ENCODE peak calls at places on chromosomes 11 and 22, in nine cellular contexts. C, W, X, K, E, Q, L, R and J are unnamed samples.

GRCh38 chr11:23021287-23021863 is 161.1 kb upstream of the CCDC179 start:
- DNase-seq in E (peak; percentile 6), Q (peak; percentile 35), C (peak; percentile 34), R (peak; percentile 8), L (no peak), K (no peak), W (peak; percentile 26), X (no peak), J (no peak)

GRCh38 chr11:44870615-44871176 is 80.0 kb downstream of the TP53I11 start:
- DNase-seq in Q (no peak), W (no peak), C (no peak), R (no peak), E (no peak), L (no peak), K (no peak), X (no peak), J (no peak)

GRCh38 chr11:98423933-98424332 is 596.8 kb upstream of the CNTN5 start:
- DNase-seq in W (no peak), K (no peak), L (no peak), C (no peak), R (no peak), E (no peak), Q (no peak), X (no peak), J (no peak)

GRCh38 chr11:62124186-62125113 is 639 bp downstream of the INCENP start:
- DNase-seq in C (no peak), L (peak; percentile 37), K (no peak), W (peak; percentile 67), Q (peak; percentile 41), E (no peak), R (peak; percentile 25), X (peak; percentile 40), J (no peak)

GRCh38 chr11:79400717-79401330 is 40.0 kb downstream of the TENM4 start:
- DNase-seq in X (no peak), K (no peak), W (peak; percentile 10), L (no peak), R (peak; percentile 22), E (no peak), Q (peak; percentile 24), C (peak; percentile 48), J (no peak)

GRCh38 chr11:60908803-60909202 is 2.4 kb upstream of the PRPF19 start:
- DNase-seq in W (no peak), E (no peak), L (no peak), X (no peak), Q (no peak), K (no peak), C (no peak), R (no peak), J (no peak)

GRCh38 chr11:130439160-130439519 is 9.3 kb upstream of the ADAMTS15 start:
- DNase-seq in E (no peak), Q (no peak), L (no peak), X (no peak), K (no peak), W (no peak), C (no peak), R (no peak), J (no peak)

GRCh38 chr11:61075891-61076290 is 26.4 kb upstream of the CD5 start:
- DNase-seq in R (no peak), L (no peak), W (no peak), K (peak; percentile 54), X (peak; percentile 30), E (peak; percentile 14), Q (no peak), C (peak; percentile 71), J (no peak)

GRCh38 chr22:42990131-42990838 is 24.7 kb downstream of the PACSIN2 start:
- DNase-seq in K (no peak), L (no peak), Q (no peak), W (no peak), E (no peak), C (no peak), R (peak; percentile 73), X (no peak), J (no peak)

GRCh38 chr11:92245700-92246270 is 21.2 kb downstream of the FAT3 start:
- DNase-seq in C (no peak), K (no peak), L (no peak), W (no peak), X (no peak), R (no peak), E (no peak), Q (no peak), J (no peak)

GRCh38 chr11:19646921-19647320 is 65.7 kb upstream of the NAV2 start:
- DNase-seq in X (peak; percentile 57), Q (no peak), K (no peak), L (no peak), R (no peak), W (no peak), E (peak; percentile 48), C (no peak), J (no peak)

GRCh38 chr22:41092847-41093371 is 517 bp downstream of the EP300 start:
- DNase-seq in L (peak; percentile 29), K (no peak), C (peak; percentile 41), W (peak; percentile 9), Q (peak; percentile 42), R (peak; percentile 22), X (no peak), E (peak; percentile 23), J (peak; percentile 87)

GRCh38 chr11:75554258-75555022 is 7.6 kb upstream of the SERPINH1 start:
- DNase-seq in K (peak; percentile 99), C (peak; percentile 67), E (peak; percentile 76), R (no peak), X (peak; percentile 65), L (peak; percentile 95), Q (peak; percentile 36), W (peak; percentile 81), J (no peak)

DNA sequence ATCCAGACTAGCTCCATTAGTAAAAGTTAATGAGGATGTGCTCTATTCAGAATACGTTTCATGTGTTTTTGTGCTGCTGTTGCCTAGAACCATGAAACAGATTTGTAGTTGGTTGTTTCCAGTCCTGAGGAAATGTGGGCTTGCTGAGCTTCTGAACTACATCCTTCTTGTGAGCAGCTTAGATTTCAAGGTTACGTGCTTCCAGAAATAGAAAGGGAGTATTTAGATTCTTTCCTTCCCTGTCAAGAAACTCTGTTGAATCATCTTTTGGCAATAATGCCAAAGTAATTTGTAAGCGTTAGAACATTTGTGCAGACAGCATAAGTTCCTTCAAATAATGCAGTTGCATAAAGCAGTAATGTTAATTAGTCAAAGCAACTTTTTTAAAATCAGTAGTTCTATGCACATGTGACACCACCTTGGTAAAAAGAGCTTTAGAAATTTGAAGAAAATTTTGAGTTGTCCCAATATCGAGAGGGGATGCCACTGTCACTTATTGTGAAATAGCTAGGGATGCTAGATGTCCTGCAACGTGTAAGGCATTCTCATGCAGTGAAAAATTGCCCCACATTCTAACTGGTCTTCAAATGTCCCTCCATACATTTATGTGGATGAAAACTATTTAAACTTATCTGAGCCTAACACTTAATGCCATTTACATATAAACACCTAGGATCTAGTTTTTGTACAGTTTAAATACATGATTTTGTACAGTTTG is 169.6 kb downstream of the ETS1 start:
- DNase-seq in X (no peak), K (no peak), C (no peak), R (no peak), W (no peak), E (no peak), Q (no peak), L (no peak), J (no peak)
- TF ChIP-seq POLR2A in X (no peak), K (no peak), C (no peak), R (no peak), W (no peak), E (no peak), Q (no peak), L (no peak), J (no peak)

DNA sequence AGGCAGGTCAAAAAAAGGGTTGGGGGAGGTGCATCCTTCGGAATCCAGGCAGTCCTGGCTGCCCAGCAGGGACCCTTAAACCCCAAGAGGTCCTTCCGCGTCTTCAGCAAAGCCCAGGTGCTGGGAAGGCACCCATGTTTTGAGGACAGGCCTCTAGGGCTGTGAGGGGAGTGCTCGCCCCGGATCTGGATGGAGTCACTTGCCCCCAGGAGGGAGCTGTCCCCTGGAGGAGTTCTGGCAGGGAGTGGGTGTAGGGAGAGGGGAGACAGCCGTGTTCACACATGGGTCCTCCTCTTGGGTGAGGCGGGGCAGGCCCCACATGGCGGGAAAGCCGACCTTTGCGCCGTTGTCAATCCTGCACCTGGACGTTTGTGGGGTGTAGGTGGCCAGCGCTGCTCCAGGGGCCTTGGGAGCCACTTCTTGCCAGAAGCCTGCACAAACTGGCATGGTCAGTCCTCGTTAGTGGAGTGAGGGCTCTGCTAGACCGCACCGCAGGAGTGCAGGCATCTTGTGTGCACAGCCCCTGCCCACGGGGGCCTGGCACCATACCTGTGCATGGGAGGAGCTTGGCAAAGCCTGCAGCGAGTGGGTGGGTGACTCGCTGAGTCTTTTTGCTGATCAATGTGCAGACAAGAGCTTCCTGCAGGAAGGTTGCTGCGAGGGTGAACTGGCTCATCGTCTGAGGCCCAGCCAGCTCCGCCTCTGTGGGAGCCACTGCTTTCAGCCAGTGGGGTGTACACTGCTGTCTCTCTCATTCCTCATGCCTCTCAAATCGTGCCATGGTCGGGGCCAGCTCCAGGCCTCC is 16.0 kb downstream of the PPIL2 start:
- DNase-seq in X (no peak), Q (peak; percentile 18), R (no peak), C (no peak), K (no peak), E (no peak), W (no peak), L (no peak), J (no peak)
- TF ChIP-seq POLR2A in X (no peak), Q (no peak), R (no peak), C (no peak), K (no peak), E (no peak), W (no peak), L (no peak), J (no peak)

GRCh38 chr22:29022101-29022817 is 39.4 kb downstream of the C22orf31 start:
- DNase-seq in L (no peak), E (no peak), X (no peak), R (no peak), C (no peak), W (no peak), K (no peak), Q (no peak), J (no peak)
- TF ChIP-seq POLR2A in L (no peak), E (no peak), X (no peak), R (no peak), C (no peak), W (no peak), K (no peak), Q (no peak), J (no peak)

GRCh38 chr22:37657590-37658132 is 862 bp upstream of the PDXP start:
- DNase-seq in C (no peak), X (no peak), E (no peak), R (no peak), Q (no peak), K (no peak), W (peak; percentile 40), L (no peak), J (no peak)

GRCh38 chr22:37659066-37659896 is 758 bp downstream of the PDXP start:
- DNase-seq in C (no peak), Q (peak; percentile 57), K (peak; percentile 26), L (no peak), R (no peak), X (no peak), W (no peak), E (no peak), J (peak; percentile 90)

GRCh38 chr22:37659897-37660708 is 1.6 kb downstream of the PDXP start:
- DNase-seq in K (no peak), W (no peak), Q (no peak), X (no peak), L (no peak), E (no peak), C (no peak), R (no peak), J (no peak)

GRCh38 chr22:37660709-37661045 is 2.2 kb downstream of the PDXP start:
- DNase-seq in R (no peak), E (no peak), K (no peak), Q (no peak), X (no peak), W (no peak), L (no peak), C (no peak), J (no peak)

GRCh38 chr22:37658133-37659065 is at the start of gene PDXP:
- DNase-seq in X (peak; percentile 99), L (peak; percentile 99), R (peak; percentile 97), Q (peak; percentile 99), C (peak; percentile 99), E (peak; percentile 98), W (peak; percentile 97), K (peak; percentile 99), J (peak; percentile 99)
- TF ChIP-seq POLR2A in X (no peak), L (no peak), R (peak; percentile 64), Q (peak; percentile 46), C (no peak), E (peak; percentile 90), W (peak; percentile 70), K (peak; percentile 74), J (no peak)